ENCODE peak calls at places on chromosomes 1 and 21, in nine cellular contexts. C, Y, T, D, R, L, Q, Z and J are unnamed samples.

GRCh38 chr1:76230894-76231293 is 156.3 kb downstream of the ST6GALNAC3 start:
- DNase-seq in C (no peak), Y (no peak), T (no peak), D (no peak), R (no peak), L (no peak), Q (no peak), Z (no peak), J (no peak)

GRCh38 chr1:78145105-78145580 is 99.4 kb downstream of the GIPC2 start:
- DNase-seq in C (peak), Y (peak), T (no peak), D (peak), R (peak), L (no peak), Q (peak), Z (peak), J (peak)

GRCh38 chr1:176785046-176785445 is 322.1 kb downstream of the PAPPA2 start:
- DNase-seq in C (no peak), Y (no peak), T (no peak), D (no peak), R (no peak), L (no peak), Q (no peak), Z (no peak), J (no peak)

GRCh38 chr1:61403863-61404615 is 320.9 kb downstream of the TM2D1 start:
- DNase-seq in C (no peak), Y (no peak), T (no peak), D (no peak), R (peak), L (no peak), Q (peak), Z (no peak), J (no peak)

GRCh38 chr1:178417858-178418257 is 78.9 kb downstream of the CLEC20A start:
- DNase-seq in C (no peak), Y (no peak), T (no peak), D (no peak), R (peak), L (no peak), Q (peak), Z (no peak), J (peak)

GRCh38 chr1:164635784-164636729 is 77.1 kb downstream of the PBX1 start:
- DNase-seq in C (no peak), Y (no peak), T (no peak), D (no peak), R (no peak), L (no peak), Q (no peak), Z (no peak), J (no peak)

GRCh38 chr21:38879912-38880577 is 74.3 kb downstream of the ETS2 start:
- DNase-seq in C (no peak), Y (no peak), T (no peak), D (no peak), R (no peak), L (no peak), Q (no peak), Z (no peak), J (no peak)

GRCh38 chr1:169529068-169529642 is 43.4 kb upstream of the SLC19A2 start:
- DNase-seq in C (no peak), Y (no peak), T (no peak), D (no peak), R (no peak), L (no peak), Q (peak), Z (no peak), J (no peak)

GRCh38 chr1:38786040-38786436 is 73.5 kb downstream of the RRAGC start:
- DNase-seq in C (peak), Y (no peak), T (no peak), D (no peak), R (no peak), L (no peak), Q (no peak), Z (no peak), J (no peak)

GRCh38 chr1:22121421-22121911 is 21.4 kb downstream of the WNT4 start:
- DNase-seq in C (peak), Y (no peak), T (no peak), D (no peak), R (peak), L (peak), Q (no peak), Z (no peak), J (no peak)

GRCh38 chr1:119880063-119880462 is 16.3 kb downstream of the ADAM30 start:
- DNase-seq in C (no peak), Y (no peak), T (no peak), D (no peak), R (no peak), L (no peak), Q (no peak), Z (no peak), J (no peak)

GRCh38 chr1:2564006-2564814 is 8.0 kb downstream of the TNFRSF14 start:
- DNase-seq in C (no peak), Y (no peak), T (no peak), D (no peak), R (no peak), L (no peak), Q (no peak), Z (no peak), J (no peak)

GRCh38 chr1:36199934-36200741 is 24.1 kb upstream of the THRAP3 start:
- DNase-seq in C (no peak), Y (no peak), T (no peak), D (peak), R (no peak), L (no peak), Q (peak), Z (no peak), J (no peak)

GRCh38 chr1:181134543-181135461 is 46.3 kb downstream of the IER5 start:
- DNase-seq in C (no peak), Y (peak), T (peak), D (no peak), R (peak), L (peak), Q (peak), Z (no peak), J (peak)

GRCh38 chr1:107739651-107740050 is 225.3 kb downstream of the VAV3 start:
- DNase-seq in C (no peak), Y (no peak), T (no peak), D (no peak), R (no peak), L (no peak), Q (no peak), Z (no peak), J (no peak)

GRCh38 chr1:147292012-147292411 is 49.5 kb downstream of the CHD1L start:
- DNase-seq in C (no peak), Y (no peak), T (no peak), D (no peak), R (peak), L (no peak), Q (peak), Z (no peak), J (no peak)

GRCh38 chr21:46096596-46096981 is 1.3 kb upstream of the COL6A2 start:
- DNase-seq in C (no peak), Y (peak), T (peak), D (no peak), R (no peak), L (no peak), Q (no peak), Z (peak), J (no peak)

GRCh38 chr1:232432313-232432712 is 197.6 kb downstream of the SIPA1L2 start:
- DNase-seq in C (no peak), Y (no peak), T (no peak), D (peak), R (peak), L (no peak), Q (peak), Z (no peak), J (no peak)

GRCh38 chr1:193747579-193747978 is 561.2 kb upstream of the B3GALT2 start:
- DNase-seq in C (no peak), Y (no peak), T (no peak), D (no peak), R (peak), L (no peak), Q (peak), Z (no peak), J (no peak)

GRCh38 chr1:112172294-112172882 is 182.9 kb upstream of the KCND3 start:
- DNase-seq in C (peak), Y (no peak), T (no peak), D (peak), R (peak), L (no peak), Q (peak), Z (no peak), J (no peak)

GRCh38 chr1:33280091-33280661 is 23.9 kb downstream of the ZNF362 start:
- DNase-seq in C (peak), Y (no peak), T (peak), D (no peak), R (no peak), L (peak), Q (no peak), Z (no peak), J (no peak)